ENCODE peak calls at places on chromosomes 11 and 22, in nine cellular contexts. I is cardiac fibroblast, A is IMR-90, G is PC-9, D is A673, C is tibial artery, V is psoas muscle, S is brain microvascular endothelial cell, Q is SK-N-SH. F is an unnamed sample.

GRCh38 chr11:45247433-45247832 is 38.7 kb downstream of the SYT13 start:
- DNase-seq in A (no peak), D (no peak), C (no peak), G (no peak), Q (peak), I (peak), V (no peak), S (no peak), F (no peak)

GRCh38 chr11:4375431-4376113 is 7.4 kb upstream of the OR52B4 start:
- DNase-seq in C (no peak), A (no peak), V (no peak), D (no peak), S (no peak), G (no peak), I (no peak), Q (no peak), F (peak)

GRCh38 chr22:24406322-24407277 is 20.8 kb upstream of the ADORA2A start:
- DNase-seq in S (no peak), I (no peak), D (no peak), V (no peak), Q (peak), G (no peak), C (peak), A (no peak), F (no peak)

GRCh38 chr11:15180212-15180814 is 65.6 kb downstream of the INSC start:
- DNase-seq in C (no peak), A (no peak), G (no peak), Q (no peak), D (no peak), V (no peak), S (no peak), I (no peak), F (no peak)

GRCh38 chr11:109993786-109994185 is 99.4 kb upstream of the ZC3H12C start:
- DNase-seq in G (no peak), D (no peak), Q (no peak), I (peak), A (peak), S (no peak), C (no peak), V (no peak), F (no peak)

GRCh38 chr11:92651159-92651558 is 318.3 kb upstream of the MTNR1B start:
- DNase-seq in S (no peak), Q (no peak), C (no peak), G (no peak), D (no peak), V (no peak), I (no peak), A (no peak), F (no peak)

GRCh38 chr11:1862588-1863351 is 9.9 kb downstream of the LSP1 start:
- DNase-seq in C (no peak), A (no peak), D (no peak), S (peak), V (peak), I (peak), G (peak), Q (no peak), F (no peak)

GRCh38 chr22:30309981-30310672 is 16.6 kb downstream of the TBC1D10A start:
- DNase-seq in V (no peak), A (peak), G (no peak), I (no peak), D (no peak), C (peak), S (no peak), Q (no peak), F (peak)

GRCh38 chr22:46104170-46104880 is 46.0 kb upstream of the PPARA start:
- DNase-seq in D (no peak), C (peak), I (no peak), S (no peak), G (no peak), A (no peak), Q (no peak), V (no peak), F (no peak)

GRCh38 chr22:28771195-28771791 is 1.2 kb upstream of the CCDC117 start:
- DNase-seq in D (no peak), A (no peak), I (no peak), Q (no peak), V (no peak), C (no peak), S (no peak), G (no peak), F (no peak)

GRCh38 chr11:67646535-67647336 is 3.8 kb downstream of the ACY3 start:
- DNase-seq in I (no peak), Q (no peak), V (no peak), S (no peak), C (peak), D (no peak), G (no peak), A (no peak), F (no peak)

GRCh38 chr11:27217948-27218410 is 145.0 kb downstream of the CCDC34 start:
- DNase-seq in I (peak), V (no peak), S (peak), G (no peak), Q (no peak), A (peak), D (no peak), C (no peak), F (no peak)

GRCh38 chr22:35839811-35840739 is 122.4 kb downstream of the APOL5 start:
- DNase-seq in Q (peak), D (peak), I (peak), V (peak), A (peak), G (peak), S (peak), C (peak), F (peak)

GRCh38 chr11:10044618-10045017 is 249.4 kb downstream of the SBF2 start:
- DNase-seq in V (no peak), I (peak), S (no peak), G (no peak), C (no peak), A (no peak), Q (no peak), D (no peak), F (no peak)

GRCh38 chr22:36760716-36761115 is 15.2 kb downstream of the IFT27 start:
- DNase-seq in V (no peak), A (no peak), G (no peak), Q (no peak), C (peak), D (no peak), S (no peak), I (no peak), F (no peak)

GRCh38 chr11:102494216-102494615 is 36.3 kb downstream of the MMP7 start:
- DNase-seq in G (peak), Q (no peak), A (peak), V (no peak), I (peak), S (peak), C (no peak), D (no peak), F (peak)

GRCh38 chr11:61587541-61587941 is 6.7 kb upstream of the SYT7 start:
- DNase-seq in S (no peak), C (no peak), Q (no peak), I (no peak), A (no peak), G (peak), D (peak), V (peak), F (no peak)

GRCh38 chr11:125166347-125166841 is 1.8 kb downstream of the PKNOX2 start:
- DNase-seq in Q (peak), V (peak), C (peak), A (no peak), S (no peak), I (peak), G (no peak), D (no peak), F (no peak)

DNA sequence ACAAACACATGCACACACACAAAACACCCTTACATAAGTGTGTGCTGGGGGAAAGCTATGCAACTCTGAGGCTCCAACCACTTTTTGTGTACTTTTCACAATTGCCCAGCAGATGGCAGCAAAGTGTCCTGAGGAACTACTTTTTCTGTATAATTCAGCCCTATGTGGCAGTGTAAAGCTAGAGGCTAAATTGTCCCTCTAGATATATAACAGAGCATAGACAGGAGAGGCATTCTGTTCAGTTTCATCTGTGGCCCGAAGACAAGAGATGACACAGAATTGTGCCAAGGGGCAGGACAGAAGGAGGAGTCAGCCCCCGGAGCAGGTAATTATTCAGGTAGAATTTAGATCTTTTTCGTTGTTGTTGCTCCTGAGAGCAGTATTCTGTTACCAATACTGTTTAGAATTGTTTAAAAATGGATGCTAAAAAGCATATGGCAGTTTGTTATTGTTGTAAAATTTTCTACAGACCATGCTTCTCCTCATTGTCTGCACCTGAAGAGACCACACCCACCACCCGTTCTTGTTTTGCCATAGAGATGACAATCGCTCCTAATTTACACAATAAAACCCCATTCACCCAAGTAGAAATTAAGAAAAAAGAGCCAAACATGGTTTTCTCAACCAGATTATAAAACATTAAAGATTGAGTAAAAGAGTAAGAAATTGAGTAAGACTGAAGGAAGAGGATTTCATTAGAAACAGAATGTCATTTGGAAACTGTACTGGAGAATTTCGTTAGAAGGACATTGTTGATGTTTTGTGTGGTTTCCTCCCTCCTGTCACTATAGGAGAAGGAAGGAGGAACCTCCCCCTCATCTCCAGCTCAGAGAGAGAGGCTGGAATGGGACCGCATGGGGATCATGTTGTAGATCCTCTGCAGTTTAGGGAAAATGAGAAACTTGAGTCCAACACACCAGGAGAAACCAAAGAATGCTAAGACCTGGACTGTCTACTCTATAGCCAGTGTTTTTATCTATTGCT is 14.5 kb upstream of the MS4A7 start:
- DNase-seq in G (peak), D (peak), Q (peak), C (no peak), S (peak), V (no peak), I (peak), A (peak), F (no peak)
- TF ChIP-seq CTCF in G (peak), D (peak), Q (peak), C (peak), S (peak), V (peak), I (peak), A (peak), F (peak)

GRCh38 chr11:76288166-76288978 is 82.1 kb upstream of the WNT11 start:
- DNase-seq in V (no peak), G (no peak), S (no peak), A (no peak), Q (no peak), I (no peak), D (no peak), C (no peak), F (no peak)
- H3K4me3 ChIP-seq in V (no peak), G (no peak), S (no peak), A (no peak), Q (no peak), I (no peak), D (no peak), C (no peak), F (no peak)

GRCh38 chr11:89321401-89321800 is 143.7 kb downstream of the TYR start:
- DNase-seq in D (no peak), C (no peak), G (no peak), I (peak), A (no peak), Q (no peak), V (no peak), S (no peak), F (no peak)
- TF ChIP-seq CTCF in D (no peak), C (no peak), G (no peak), I (no peak), A (no peak), Q (no peak), V (no peak), S (no peak), F (no peak)

DNA sequence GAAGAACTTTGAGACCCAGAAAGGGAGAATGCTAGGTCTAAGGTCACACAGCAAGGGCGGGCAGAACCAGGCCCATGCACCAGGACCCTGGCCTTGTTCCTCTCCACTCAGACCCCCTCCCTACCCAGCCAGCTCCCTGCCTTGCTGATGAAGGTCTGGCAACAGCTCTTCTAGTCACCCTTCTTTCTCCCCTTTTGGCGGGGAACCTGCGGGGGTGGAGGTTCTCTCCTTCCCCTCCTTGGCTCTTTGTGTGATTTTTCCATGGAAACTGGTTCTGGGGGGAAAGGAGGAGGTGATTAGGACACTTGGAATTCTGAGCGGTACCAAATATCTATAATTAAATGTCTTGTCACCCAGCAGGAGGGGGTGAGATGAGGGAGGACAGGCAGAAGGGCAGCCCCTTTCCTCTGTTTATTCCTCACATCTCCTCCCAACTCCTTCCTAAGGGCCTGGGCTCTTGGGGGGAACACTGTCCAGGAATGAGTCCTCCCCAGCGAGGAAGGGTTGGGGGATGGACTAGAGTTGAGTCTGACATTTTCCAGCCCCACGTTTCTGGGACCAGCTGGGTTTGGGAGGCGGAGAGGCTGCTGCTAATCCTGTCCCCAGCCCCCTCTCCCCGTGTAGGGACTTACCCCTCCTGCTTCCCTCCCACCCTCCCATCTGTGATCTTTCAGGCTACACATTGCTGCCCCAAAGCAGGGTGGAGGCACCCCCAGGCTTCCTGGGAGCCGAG is 7.4 kb downstream of the ARHGEF17 start:
- DNase-seq in C (no peak), D (no peak), I (no peak), S (no peak), G (no peak), V (no peak), Q (no peak), A (no peak), F (no peak)
- H3K4me3 ChIP-seq in C (peak), D (no peak), I (no peak), S (no peak), G (no peak), V (peak), Q (no peak), A (no peak), F (no peak)

F was measured in LNCaP clone FGC.